ENCODE peak calls at places on chromosomes 4 and X, in four cellular contexts. F, K, R and W are unnamed samples.

GRCh38 chr4:89469512-89469911 is 161.9 kb upstream of the GPRIN3 start:
- DNase-seq in F (no peak), K (no peak), R (no peak), W (no peak)

GRCh38 chr4:40916880-40917279 is 167.1 kb downstream of the NSUN7 start:
- DNase-seq in F (no peak), K (peak; percentile 27), R (peak; percentile 27), W (no peak)

GRCh38 chr4:165379662-165380061 is 854 bp downstream of the CPE start:
- DNase-seq in F (no peak), K (no peak), R (peak; percentile 32), W (no peak)

GRCh38 chr4:1206299-1207156 is 34.1 kb upstream of the SPON2 start:
- DNase-seq in F (no peak), K (no peak), R (no peak), W (no peak)

GRCh38 chrX:155880586-155881157 is 473 bp upstream of the VAMP7 start:
- DNase-seq in F (no peak), K (no peak), R (no peak), W (no peak)

GRCh38 chr4:157057187-157057586 is 18.8 kb upstream of the GLRB start:
- DNase-seq in F (no peak), K (no peak), R (no peak), W (no peak)

GRCh38 chr4:54384563-54384962 is 155.5 kb downstream of the PDGFRA start:
- DNase-seq in F (no peak), K (no peak), R (peak; percentile 3), W (no peak)

GRCh38 chr4:22962186-22962786 is 269.5 kb downstream of the GBA3 start:
- DNase-seq in F (no peak), K (no peak), R (no peak), W (peak; percentile 30)

GRCh38 chrX:69028006-69028760 is 137.1 kb downstream of the PJA1 start:
- DNase-seq in F (peak; percentile 32), K (no peak), R (no peak), W (no peak)

GRCh38 chr4:89619230-89619962 is 217.6 kb downstream of the SNCA start:
- DNase-seq in F (no peak), K (no peak), R (no peak), W (no peak)

GRCh38 chr4:93649828-93650227 is 178.7 kb upstream of the ATOH1 start:
- DNase-seq in F (no peak), K (no peak), R (no peak), W (peak; percentile 11)

GRCh38 chr4:76923619-76924357 is 25.8 kb upstream of the SEPTIN11 start:
- DNase-seq in F (no peak), K (no peak), R (no peak), W (no peak)

GRCh38 chr4:168259096-168259495 is 59.5 kb downstream of the DDX60 start:
- DNase-seq in F (no peak), K (no peak), R (no peak), W (no peak)

GRCh38 chr4:138311771-138312535 is 69.8 kb upstream of the SLC7A11 start:
- DNase-seq in F (no peak), K (no peak), R (no peak), W (no peak)

GRCh38 chr4:142846729-142847606 is 867 bp upstream of the INPP4B start:
- DNase-seq in F (no peak), K (no peak), R (peak; percentile 10), W (peak; percentile 27)

GRCh38 chrX:80747832-80748231 is 61.8 kb downstream of the BRWD3 start:
- DNase-seq in F (no peak), K (no peak), R (no peak), W (no peak)

GRCh38 chr4:173537628-173538147 is 7.7 kb upstream of the HAND2 start:
- DNase-seq in F (no peak), K (no peak), R (no peak), W (no peak)

GRCh38 chrX:28854637-28855036 is 267.4 kb downstream of the IL1RAPL1 start:
- DNase-seq in F (no peak), K (no peak), R (no peak), W (no peak)

GRCh38 chr4:156827519-156827918 is 144.1 kb downstream of the PDGFC start:
- DNase-seq in F (no peak), K (no peak), R (no peak), W (no peak)

GRCh38 chrX:124940536-124940935 is 379.1 kb upstream of the TEX13C start:
- DNase-seq in F (no peak), K (no peak), R (no peak), W (no peak)

GRCh38 chr4:123667991-123668390 is 271.4 kb downstream of the SPRY1 start:
- DNase-seq in F (no peak), K (no peak), R (no peak), W (no peak)

GRCh38 chr4:10069065-10069626 is 47.5 kb downstream of the WDR1 start:
- DNase-seq in F (no peak), K (no peak), R (no peak), W (no peak)

GRCh38 chr4:13642576-13642975 is 15.1 kb upstream of the BOD1L1 start:
- DNase-seq in F (no peak), K (no peak), R (no peak), W (no peak)

GRCh38 chrX:100316987-100317386 is 93.1 kb downstream of the PCDH19 start:
- DNase-seq in F (no peak), K (no peak), R (no peak), W (no peak)

GRCh38 chrX:38365939-38366338 is 13.5 kb downstream of the OTC start:
- DNase-seq in F (no peak), K (no peak), R (no peak), W (no peak)

GRCh38 chr4:151677193-151677592 is 83.6 kb downstream of the GATB start:
- DNase-seq in F (no peak), K (no peak), R (no peak), W (no peak)

GRCh38 chr4:91611786-91612185 is 692.0 kb upstream of the GRID2 start:
- DNase-seq in F (no peak), K (no peak), R (no peak), W (no peak)

GRCh38 chr4:86948276-86948675 is 13.5 kb downstream of the AFF1 start:
- DNase-seq in F (no peak), K (no peak), R (no peak), W (no peak)

GRCh38 chr4:1364748-1365147 is 17.7 kb downstream of the UVSSA start:
- DNase-seq in F (no peak), K (no peak), R (no peak), W (no peak)

GRCh38 chr4:41067369-41067768 is 147.0 kb downstream of the APBB2 start:
- DNase-seq in F (no peak), K (no peak), R (no peak), W (no peak)

GRCh38 chrX:38820751-38821150 is 19.5 kb downstream of the MID1IP1 start:
- DNase-seq in F (no peak), K (no peak), R (no peak), W (no peak)

GRCh38 chr4:85861064-85861767 is 386.3 kb downstream of the ARHGAP24 start:
- DNase-seq in F (no peak), K (no peak), R (no peak), W (no peak)

GRCh38 chrX:132292753-132293152 is 73.5 kb upstream of the RAP2C start:
- DNase-seq in F (peak; percentile 19), K (no peak), R (peak; percentile 57), W (peak; percentile 3)

GRCh38 chr4:176198316-176198903 is 3.0 kb upstream of the SPATA4 start:
- DNase-seq in F (no peak), K (no peak), R (no peak), W (no peak)

GRCh38 chrX:56385336-56385735 is 153.2 kb downstream of the KLF8 start:
- DNase-seq in F (no peak), K (no peak), R (no peak), W (no peak)

DNA sequence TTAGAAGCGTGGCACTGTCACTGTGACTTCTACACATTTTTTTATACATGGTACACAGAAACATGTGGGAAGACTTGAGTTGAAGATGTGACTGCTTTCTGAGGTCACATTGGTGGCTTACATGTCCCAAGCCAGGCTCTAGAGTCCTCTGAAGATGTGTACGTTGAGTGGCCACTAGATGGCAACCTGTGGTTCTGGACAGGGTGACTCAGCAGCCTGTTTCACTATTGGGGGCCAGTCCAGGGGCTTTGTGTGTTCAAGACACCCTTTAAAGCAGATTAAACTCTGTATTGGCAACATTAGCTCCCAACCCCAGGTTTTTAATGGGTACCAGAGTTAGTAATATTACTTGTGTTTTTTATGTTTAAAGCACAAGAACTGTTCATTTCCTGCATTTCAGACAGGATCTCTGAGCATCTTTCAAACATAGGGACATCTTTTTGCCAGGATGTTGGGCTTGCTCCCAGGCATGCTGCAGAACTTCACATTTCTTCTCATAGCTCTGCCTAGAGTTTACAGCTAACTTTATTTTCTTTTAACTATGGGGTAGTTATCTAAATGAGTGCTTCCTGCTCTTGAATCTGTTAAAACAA is 53.0 kb downstream of the DCUN1D4 start:
- DNase-seq in F (peak; percentile 34), K (no peak), R (peak; percentile 77), W (peak; percentile 48)
- H3K36me3 ChIP-seq in F (peaks cover 1% of the 10 kb centered on the region), K (peaks cover 11% of the 10 kb centered on the region), R (peaks cover 31% of the 10 kb centered on the region), W (peaks cover 33% of the 10 kb centered on the region)

DNA sequence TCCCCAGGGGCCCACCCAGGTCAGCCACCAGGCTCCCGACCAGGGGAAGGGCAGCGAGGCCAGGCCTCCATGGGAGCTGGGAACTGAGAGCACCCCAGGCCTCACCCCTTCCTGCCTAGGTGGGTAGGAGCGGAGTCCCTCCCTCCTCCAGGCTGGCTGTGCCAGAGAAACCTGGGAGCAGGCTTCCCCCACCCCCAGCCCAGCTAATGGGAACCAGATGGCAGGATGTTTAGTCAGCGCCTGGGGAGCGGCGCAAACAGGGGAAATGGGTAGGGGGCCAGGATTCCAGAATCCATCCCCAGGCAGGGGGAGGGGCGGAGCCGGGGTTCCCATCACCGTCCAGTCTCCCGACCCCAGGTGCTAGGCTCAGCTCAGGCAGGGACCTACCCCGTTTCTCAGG is 6.7 kb upstream of the HAUS7 start:
- DNase-seq in F (no peak), K (no peak), R (no peak), W (no peak)
- TF ChIP-seq SUZ12 in F (no peak), K (no peak), R (no peak), W (no peak)

GRCh38 chr4:118762146-118762545 is 73.8 kb downstream of the SEC24D start:
- DNase-seq in F (no peak), K (no peak), R (no peak), W (no peak)

GRCh38 chr4:118759481-118759880 is 74.3 kb downstream of the METTL14 start:
- DNase-seq in F (no peak), K (no peak), R (no peak), W (no peak)

GRCh38 chr4:118760092-118760491 is 74.9 kb downstream of the METTL14 start:
- DNase-seq in F (no peak), K (no peak), R (no peak), W (no peak)

GRCh38 chr4:118761387-118762016 is 74.4 kb downstream of the SEC24D start:
- DNase-seq in F (no peak), K (no peak), R (no peak), W (no peak)

GRCh38 chr4:118760493-118760892 is 75.3 kb downstream of the METTL14 start:
- DNase-seq in F (peak; percentile 25), K (no peak), R (no peak), W (no peak)
- H3K36me3 ChIP-seq in F (no peaks in the 10 kb centered on the region), K (peaks cover 27% of the 10 kb centered on the region), R (peaks cover 46% of the 10 kb centered on the region), W (peaks cover 56% of the 10 kb centered on the region)

GRCh38 chrX:150451953-150452352 is 88.8 kb downstream of the MAMLD1 start:
- DNase-seq in F (no peak), K (no peak), R (no peak), W (no peak)

GRCh38 chrX:150454083-150454482 is 91.0 kb downstream of the MAMLD1 start:
- DNase-seq in F (no peak), K (no peak), R (no peak), W (no peak)

GRCh38 chrX:150446995-150447394 is 83.9 kb downstream of the MAMLD1 start:
- DNase-seq in F (no peak), K (no peak), R (no peak), W (no peak)

GRCh38 chrX:150449313-150449712 is 86.2 kb downstream of the MAMLD1 start:
- DNase-seq in F (no peak), K (no peak), R (no peak), W (no peak)

GRCh38 chrX:150450519-150451177 is 87.5 kb downstream of the MAMLD1 start:
- DNase-seq in F (no peak), K (no peak), R (no peak), W (no peak)
- TF ChIP-seq SUZ12 in F (no peak), K (no peak), R (no peak), W (no peak)